ENCODE peak calls at places on chromosomes 5 and 9, in eight cellular contexts. P is glutamatergic neuron; A is stimulated activated CD8-positive, alpha-beta memory T cell treated with anti-CD3 and anti-CD28 coated beads, Interleukin-2, amount 100 ng/mL, for 48 hours; Y is astrocyte of the cerebellum; W is stimulated activated effector memory CD8-positive, alpha-beta T cell treated with anti-CD3 and anti-CD28 coated beads, Interleukin-12 subunit alpha, Interleukin-12 subunit beta, amount 100 ng/mL, for 72 hours; O is AG10803; J is heart left ventricle; X is stimulated activated CD4-positive, alpha-beta T cell treated with anti-CD3 and anti-CD28 coated beads, Interleukin-2, amount 100 ng/mL, for 48 hours. S is an unnamed sample.

GRCh38 chr9:113931140-113931539 is 55.0 kb downstream of the ZNF618 start:
- DNase-seq in P (no peak), A (no peak), Y (no peak), W (no peak), O (no peak), J (no peak), X (no peak), S (no peak)

GRCh38 chr5:122078116-122078865 is at the start of gene LOX:
- DNase-seq in P (peak), A (no peak), Y (peak), W (no peak), O (peak), J (peak), X (no peak), S (peak)

GRCh38 chr9:503881-504852 is 289.5 kb downstream of the DOCK8 start:
- DNase-seq in P (peak), A (peak), Y (no peak), W (peak), O (peak), J (peak), X (peak), S (peak)

GRCh38 chr5:1380011-1380817 is 35.3 kb upstream of the CLPTM1L start:
- DNase-seq in P (peak), A (peak), Y (no peak), W (peak), O (peak), J (no peak), X (peak), S (peak)

GRCh38 chr9:114318416-114318815 is 4.5 kb upstream of the ORM1 start:
- DNase-seq in P (no peak), A (no peak), Y (no peak), W (no peak), O (no peak), J (no peak), X (no peak), S (no peak)

GRCh38 chr5:1175015-1175414 is 26.4 kb upstream of the SLC6A19 start:
- DNase-seq in P (peak), A (no peak), Y (no peak), W (no peak), O (no peak), J (peak), X (no peak), S (no peak)

GRCh38 chr9:91261417-91261816 is 100.3 kb downstream of the AUH start:
- DNase-seq in P (no peak), A (no peak), Y (no peak), W (no peak), O (no peak), J (no peak), X (no peak), S (no peak)

GRCh38 chr9:129889936-129890717 is 54.9 kb downstream of the USP20 start:
- DNase-seq in P (peak), A (peak), Y (no peak), W (peak), O (no peak), J (peak), X (peak), S (peak)

GRCh38 chr5:180844858-180845257 is 16.2 kb downstream of the ZFP62 start:
- DNase-seq in P (no peak), A (no peak), Y (no peak), W (no peak), O (no peak), J (no peak), X (no peak), S (no peak)

GRCh38 chr5:65738305-65738704 is 16.3 kb downstream of the NLN start:
- DNase-seq in P (no peak), A (no peak), Y (no peak), W (no peak), O (no peak), J (no peak), X (no peak), S (no peak)

GRCh38 chr9:131087354-131087893 is 8.9 kb upstream of the AIF1L start:
- DNase-seq in P (no peak), A (no peak), Y (no peak), W (no peak), O (no peak), J (no peak), X (no peak), S (no peak)

GRCh38 chr5:1523793-1524480 is at the start of gene LPCAT1:
- DNase-seq in P (peak), A (peak), Y (no peak), W (peak), O (peak), J (peak), X (peak), S (peak)

GRCh38 chr5:2703615-2704014 is 47.9 kb downstream of the IRX2 start:
- DNase-seq in P (no peak), A (no peak), Y (no peak), W (no peak), O (no peak), J (no peak), X (no peak), S (no peak)

GRCh38 chr5:39446231-39446630 is 21.5 kb upstream of the DAB2 start:
- DNase-seq in P (no peak), A (no peak), Y (no peak), W (no peak), O (no peak), J (no peak), X (no peak), S (no peak)

GRCh38 chr9:114895605-114896004 is 34.8 kb downstream of the TNFSF8 start:
- DNase-seq in P (no peak), A (no peak), Y (no peak), W (no peak), O (peak), J (no peak), X (no peak), S (no peak)

GRCh38 chr5:33470544-33470943 is 29.8 kb downstream of the TARS1 start:
- DNase-seq in P (no peak), A (no peak), Y (peak), W (no peak), O (peak), J (no peak), X (no peak), S (peak)

GRCh38 chr5:107618233-107618632 is 52.5 kb downstream of the EFNA5 start:
- DNase-seq in P (no peak), A (no peak), Y (no peak), W (no peak), O (no peak), J (no peak), X (no peak), S (no peak)

GRCh38 chr9:76905661-76905983 is 292 bp downstream of the PRUNE2 start:
- DNase-seq in P (no peak), A (no peak), Y (no peak), W (no peak), O (no peak), J (no peak), X (no peak), S (no peak)

GRCh38 chr5:59709346-59709821 is 184.1 kb downstream of the PDE4D start:
- DNase-seq in P (no peak), A (no peak), Y (no peak), W (no peak), O (no peak), J (no peak), X (no peak), S (peak)

GRCh38 chr5:65157906-65158603 is 323.7 kb downstream of the ADAMTS6 start:
- DNase-seq in P (no peak), A (no peak), Y (no peak), W (no peak), O (no peak), J (no peak), X (no peak), S (peak)

GRCh38 chr9:101594796-101595195 is at the start of gene PPP3R2:
- DNase-seq in P (no peak), A (no peak), Y (no peak), W (no peak), O (no peak), J (peak), X (no peak), S (no peak)

GRCh38 chr9:109110326-109111014 is 9.3 kb downstream of the TMEM245 start:
- DNase-seq in P (no peak), A (no peak), Y (no peak), W (no peak), O (peak), J (no peak), X (no peak), S (no peak)

GRCh38 chr5:176619203-176619568 is 9.2 kb upstream of the GPRIN1 start:
- DNase-seq in P (peak), A (peak), Y (peak), W (peak), O (peak), J (peak), X (peak), S (peak)

GRCh38 chr5:43191740-43192557 is at the start of gene NIM1K:
- DNase-seq in P (peak), A (peak), Y (no peak), W (peak), O (peak), J (peak), X (peak), S (peak)

GRCh38 chr5:60490597-60491166 is 209.3 kb downstream of the DEPDC1B start:
- DNase-seq in P (no peak), A (no peak), Y (no peak), W (no peak), O (no peak), J (no peak), X (no peak), S (no peak)

GRCh38 chr9:91085499-91086291 is 276.0 kb downstream of the AUH start:
- DNase-seq in P (no peak), A (no peak), Y (no peak), W (no peak), O (no peak), J (no peak), X (no peak), S (no peak)